ENCODE peak calls at places on chromosome 12, in ten cellular contexts. Y is WTC11; T is progenitor cell of endocrine pancreas; L is hippocampal formation; J is mesendoderm; N is NCI-H1092; M is stimulated activated naive B cell treated with anti-CD40 and anti-IgM and Interleukin-4, amounts not matched to agents 10 μg/mL and 1 μg/mL and 100 μg/mL, for 72 hours; H is activated T-helper 1 cell treated with anti-CD3 and anti-CD28 coated beads, Interleukin-2, amount 50 U/mL, for 16 hours; D is HAP-1; K is stimulated activated CD4-positive, alpha-beta T cell treated with anti-CD3 and anti-CD28 coated beads, Interleukin-1b, Interleukin-23, amount 100 ng/mL, for 4 hours. E is an unnamed sample.
A peak's percentile ranks its signal among the peaks of the same experiment; 100 is the strongest.

GRCh38 chr12:22981711-22982110 is 356.7 kb downstream of the ETNK1 start:
- DNase-seq in K (no peak), N (no peak), M (no peak), D (no peak), J (peak; percentile 51), L (no peak), T (no peak), Y (no peak), H (no peak), E (no peak)

GRCh38 chr12:10140001-10140400 is 10.0 kb upstream of the CLEC7A start:
- DNase-seq in J (peak; percentile 71), K (peak; percentile 34), M (peak; percentile 16), T (no peak), D (peak; percentile 72), N (no peak), H (no peak), Y (peak; percentile 42), L (peak; percentile 61), E (peak; percentile 11)

GRCh38 chr12:62720661-62721330 is 214.2 kb downstream of the PPM1H start:
- DNase-seq in L (peak; percentile 51), D (no peak), H (no peak), N (peak; percentile 11), K (no peak), J (no peak), T (no peak), M (no peak), Y (no peak), E (no peak)

GRCh38 chr12:31876568-31877424 is 82.4 kb upstream of the RESF1 start:
- DNase-seq in M (no peak), L (no peak), J (peak; percentile 58), H (no peak), N (no peak), D (no peak), K (no peak), T (no peak), Y (no peak), E (no peak)

GRCh38 chr12:12560587-12561304 is 1.9 kb downstream of the DUSP16 start:
- DNase-seq in M (no peak), L (peak; percentile 71), T (no peak), D (peak; percentile 66), J (peak; percentile 75), H (peak; percentile 38), K (peak; percentile 51), Y (no peak), N (no peak), E (peak; percentile 43)

GRCh38 chr12:128783129-128783574 is 40.6 kb downstream of the SLC15A4 start:
- DNase-seq in M (no peak), L (no peak), D (no peak), K (no peak), J (no peak), Y (no peak), H (no peak), N (no peak), T (no peak), E (no peak)

GRCh38 chr12:117013726-117014125 is 85.5 kb downstream of the TESC start:
- DNase-seq in H (no peak), Y (no peak), D (no peak), L (no peak), N (no peak), T (no peak), M (no peak), J (no peak), K (no peak), E (no peak)

GRCh38 chr12:90023207-90023870 is 314.7 kb upstream of the ATP2B1 start:
- DNase-seq in D (no peak), Y (no peak), H (no peak), K (no peak), M (no peak), L (no peak), T (no peak), N (no peak), J (no peak), E (no peak)

GRCh38 chr12:123131291-123131831 is 19.5 kb downstream of the PITPNM2 start:
- DNase-seq in J (peak; percentile 72), M (no peak), K (no peak), L (no peak), H (no peak), D (no peak), Y (no peak), N (no peak), T (no peak), E (no peak)

GRCh38 chr12:80419660-80420059 is 24.4 kb upstream of the PTPRQ start:
- DNase-seq in N (no peak), M (no peak), Y (no peak), J (peak; percentile 8), L (no peak), T (no peak), H (no peak), D (no peak), K (no peak), E (no peak)

GRCh38 chr12:110689002-110689600 is at the start of gene HVCN1:
- DNase-seq in Y (peak; percentile 68), D (peak; percentile 65), J (no peak), K (peak; percentile 14), L (no peak), T (peak; percentile 50), M (no peak), H (peak; percentile 29), N (no peak), E (no peak)

GRCh38 chr12:106032141-106032925 is 106.4 kb downstream of the NUAK1 start:
- DNase-seq in H (no peak), T (no peak), Y (no peak), M (no peak), K (no peak), L (no peak), J (peak; percentile 66), D (no peak), N (no peak), E (no peak)

GRCh38 chr12:1791104-1791927 is 29.0 kb upstream of the LRTM2 start:
- DNase-seq in Y (peak; percentile 61), D (peak; percentile 49), L (peak; percentile 84), M (peak; percentile 37), K (peak; percentile 60), H (no peak), J (peak; percentile 63), N (peak; percentile 62), T (no peak), E (peak; percentile 51)

GRCh38 chr12:575948-576612 is 87.2 kb downstream of the NINJ2 start:
- DNase-seq in J (peak; percentile 79), L (peak; percentile 64), K (peak; percentile 82), D (peak; percentile 70), M (peak; percentile 79), N (peak; percentile 76), T (peak; percentile 91), H (peak; percentile 81), Y (peak; percentile 83), E (peak; percentile 73)

GRCh38 chr12:6821271-6821673 is 349 bp upstream of the GPR162 start:
- DNase-seq in H (no peak), N (peak; percentile 38), J (peak; percentile 86), Y (peak; percentile 66), D (peak; percentile 50), T (no peak), K (no peak), L (peak; percentile 71), M (no peak), E (no peak)

GRCh38 chr12:127263621-127264020 is 1003.3 kb upstream of the TMEM132C start:
- DNase-seq in N (no peak), J (no peak), D (no peak), K (no peak), L (no peak), Y (no peak), T (no peak), M (no peak), H (no peak), E (no peak)

GRCh38 chr12:58413794-58414193 is 472.4 kb downstream of the ATP23 start:
- DNase-seq in Y (no peak), J (no peak), N (no peak), D (no peak), K (no peak), H (no peak), L (no peak), M (no peak), T (no peak), E (no peak)

GRCh38 chr12:92021665-92022033 is 124.0 kb downstream of the BTG1 start:
- DNase-seq in L (no peak), Y (peak; percentile 30), T (no peak), K (no peak), J (peak; percentile 97), N (no peak), M (no peak), D (peak; percentile 13), H (no peak), E (no peak)

GRCh38 chr12:105948331-105948730 is 190.4 kb downstream of the NUAK1 start:
- DNase-seq in D (no peak), M (no peak), H (no peak), L (no peak), K (no peak), J (no peak), N (no peak), Y (no peak), T (no peak), E (no peak)

GRCh38 chr12:101001669-101002068 is 207.1 kb downstream of the ANO4 start:
- DNase-seq in N (no peak), D (no peak), L (no peak), Y (no peak), K (no peak), J (no peak), M (peak; percentile 24), H (no peak), T (no peak), E (no peak)

GRCh38 chr12:59689776-59690175 is 93.9 kb downstream of the SLC16A7 start:
- DNase-seq in Y (no peak), T (no peak), D (no peak), H (no peak), K (no peak), N (no peak), L (no peak), M (no peak), J (peak; percentile 65), E (no peak)

GRCh38 chr12:19273482-19274330 is 144.2 kb downstream of the PLEKHA5 start:
- DNase-seq in J (peak; percentile 32), L (no peak), N (peak; percentile 43), M (no peak), T (no peak), K (peak; percentile 8), Y (no peak), D (no peak), H (peak; percentile 1), E (peak; percentile 33)

GRCh38 chr12:104345234-104346066 is 41.9 kb downstream of the EID3 start:
- DNase-seq in J (peak; percentile 46), Y (no peak), K (no peak), H (no peak), T (no peak), M (no peak), N (no peak), D (no peak), L (no peak), E (no peak)

GRCh38 chr12:132151145-132151765 is 7.0 kb downstream of the NOC4L start:
- DNase-seq in H (no peak), J (no peak), Y (no peak), M (no peak), K (no peak), N (no peak), D (no peak), L (no peak), T (peak; percentile 8), E (no peak)

GRCh38 chr12:65800928-65801327 is 23.4 kb upstream of the HMGA2 start:
- DNase-seq in H (no peak), L (no peak), D (no peak), Y (no peak), J (no peak), M (no peak), N (no peak), T (no peak), K (no peak), E (no peak)

GRCh38 chr12:102685841-102686240 is 205.5 kb upstream of the IGF1 start:
- DNase-seq in J (no peak), H (no peak), M (no peak), Y (no peak), T (no peak), L (no peak), K (no peak), N (no peak), D (no peak), E (no peak)

GRCh38 chr12:97921957-97922722 is 459.5 kb downstream of the RMST start:
- DNase-seq in L (no peak), K (no peak), M (no peak), Y (no peak), T (no peak), H (no peak), J (no peak), N (no peak), D (no peak), E (no peak)

GRCh38 chr12:51896236-51896635 is 8.3 kb downstream of the ANKRD33 start:
- DNase-seq in N (no peak), J (no peak), Y (no peak), T (no peak), L (no peak), M (no peak), D (no peak), H (no peak), K (no peak), E (no peak)

E was measured in activated CD4-positive, alpha-beta T cell treated with anti-CD3 and anti-CD28 coated beads for 1 hour.